ENCODE peak calls at places on chromosomes 3 and 15, in seven cellular contexts. One of them, this sample, is unnamed.

GRCh38 chr3:190580443-190580842 is 66.6 kb downstream of the IL1RAP start:
- DNase-seq in activated CD8-positive, alpha-beta memory T cell treated with anti-CD3 and anti-CD28 coated beads, Interleukin-2, amount 50 U/mL, for 4 hours: no peak
- DNase-seq in glutamatergic neuron: no peak
- DNase-seq in A172: no peak
- DNase-seq in activated CD4-positive, alpha-beta T cell treated with anti-CD3 and anti-CD28 coated beads, Interleukin-2, amount 50 U/mL, for 24 hours: no peak
- DNase-seq in GM04503: no peak
- DNase-seq in EL: no peak
- DNase-seq in this sample: no peak

GRCh38 chr3:37453393-37454391 is 279.3 kb upstream of the LRRFIP2 start:
- DNase-seq in activated CD8-positive, alpha-beta memory T cell treated with anti-CD3 and anti-CD28 coated beads, Interleukin-2, amount 50 U/mL, for 4 hours: no peak
- DNase-seq in glutamatergic neuron: peak; percentile 74
- DNase-seq in A172: no peak
- DNase-seq in activated CD4-positive, alpha-beta T cell treated with anti-CD3 and anti-CD28 coated beads, Interleukin-2, amount 50 U/mL, for 24 hours: no peak
- DNase-seq in GM04503: no peak
- DNase-seq in EL: peak; percentile 3
- DNase-seq in this sample: no peak

GRCh38 chr15:76501726-76502125 is 165.2 kb downstream of the ISL2 start:
- DNase-seq in activated CD8-positive, alpha-beta memory T cell treated with anti-CD3 and anti-CD28 coated beads, Interleukin-2, amount 50 U/mL, for 4 hours: no peak
- DNase-seq in glutamatergic neuron: no peak
- DNase-seq in A172: no peak
- DNase-seq in activated CD4-positive, alpha-beta T cell treated with anti-CD3 and anti-CD28 coated beads, Interleukin-2, amount 50 U/mL, for 24 hours: no peak
- DNase-seq in GM04503: peak; percentile 10
- DNase-seq in EL: peak; percentile 0
- DNase-seq in this sample: no peak

GRCh38 chr3:127029521-127030327 is 46.8 kb downstream of the PLXNA1 start:
- DNase-seq in activated CD8-positive, alpha-beta memory T cell treated with anti-CD3 and anti-CD28 coated beads, Interleukin-2, amount 50 U/mL, for 4 hours: no peak
- DNase-seq in glutamatergic neuron: no peak
- DNase-seq in A172: no peak
- DNase-seq in activated CD4-positive, alpha-beta T cell treated with anti-CD3 and anti-CD28 coated beads, Interleukin-2, amount 50 U/mL, for 24 hours: no peak
- DNase-seq in GM04503: no peak
- DNase-seq in EL: no peak
- DNase-seq in this sample: no peak

GRCh38 chr3:1093216-1093615 is 392 bp downstream of the CNTN6 start:
- DNase-seq in activated CD8-positive, alpha-beta memory T cell treated with anti-CD3 and anti-CD28 coated beads, Interleukin-2, amount 50 U/mL, for 4 hours: no peak
- DNase-seq in glutamatergic neuron: no peak
- DNase-seq in A172: no peak
- DNase-seq in activated CD4-positive, alpha-beta T cell treated with anti-CD3 and anti-CD28 coated beads, Interleukin-2, amount 50 U/mL, for 24 hours: no peak
- DNase-seq in GM04503: no peak
- DNase-seq in EL: no peak
- DNase-seq in this sample: no peak

GRCh38 chr3:36372534-36372935 is 7.8 kb upstream of the STAC start:
- DNase-seq in activated CD8-positive, alpha-beta memory T cell treated with anti-CD3 and anti-CD28 coated beads, Interleukin-2, amount 50 U/mL, for 4 hours: no peak
- DNase-seq in glutamatergic neuron: no peak
- DNase-seq in A172: peak; percentile 74
- DNase-seq in activated CD4-positive, alpha-beta T cell treated with anti-CD3 and anti-CD28 coated beads, Interleukin-2, amount 50 U/mL, for 24 hours: no peak
- DNase-seq in GM04503: no peak
- DNase-seq in EL: peak; percentile 52
- DNase-seq in this sample: no peak

GRCh38 chr3:12869025-12869695 is 27.8 kb upstream of the RPL32 start:
- DNase-seq in activated CD8-positive, alpha-beta memory T cell treated with anti-CD3 and anti-CD28 coated beads, Interleukin-2, amount 50 U/mL, for 4 hours: peak; percentile 32
- DNase-seq in glutamatergic neuron: peak; percentile 80
- DNase-seq in A172: no peak
- DNase-seq in activated CD4-positive, alpha-beta T cell treated with anti-CD3 and anti-CD28 coated beads, Interleukin-2, amount 50 U/mL, for 24 hours: no peak
- DNase-seq in GM04503: no peak
- DNase-seq in EL: peak; percentile 12
- DNase-seq in this sample: peak; percentile 18

GRCh38 chr15:66099950-66100671 is 153.4 kb downstream of the MEGF11 start:
- DNase-seq in activated CD8-positive, alpha-beta memory T cell treated with anti-CD3 and anti-CD28 coated beads, Interleukin-2, amount 50 U/mL, for 4 hours: no peak
- DNase-seq in glutamatergic neuron: no peak
- DNase-seq in A172: no peak
- DNase-seq in activated CD4-positive, alpha-beta T cell treated with anti-CD3 and anti-CD28 coated beads, Interleukin-2, amount 50 U/mL, for 24 hours: no peak
- DNase-seq in GM04503: no peak
- DNase-seq in EL: no peak
- DNase-seq in this sample: no peak

GRCh38 chr15:70056091-70056680 is 41.5 kb downstream of the TLE3 start:
- DNase-seq in activated CD8-positive, alpha-beta memory T cell treated with anti-CD3 and anti-CD28 coated beads, Interleukin-2, amount 50 U/mL, for 4 hours: peak; percentile 9
- DNase-seq in glutamatergic neuron: no peak
- DNase-seq in A172: no peak
- DNase-seq in activated CD4-positive, alpha-beta T cell treated with anti-CD3 and anti-CD28 coated beads, Interleukin-2, amount 50 U/mL, for 24 hours: no peak
- DNase-seq in GM04503: no peak
- DNase-seq in EL: no peak
- DNase-seq in this sample: no peak

GRCh38 chr3:156434921-156435320 is 120.0 kb downstream of the SSR3 start:
- DNase-seq in activated CD8-positive, alpha-beta memory T cell treated with anti-CD3 and anti-CD28 coated beads, Interleukin-2, amount 50 U/mL, for 4 hours: no peak
- DNase-seq in glutamatergic neuron: no peak
- DNase-seq in A172: no peak
- DNase-seq in activated CD4-positive, alpha-beta T cell treated with anti-CD3 and anti-CD28 coated beads, Interleukin-2, amount 50 U/mL, for 24 hours: no peak
- DNase-seq in GM04503: no peak
- DNase-seq in EL: no peak
- DNase-seq in this sample: no peak

GRCh38 chr3:142337994-142338393 is 109.8 kb downstream of the XRN1 start:
- DNase-seq in activated CD8-positive, alpha-beta memory T cell treated with anti-CD3 and anti-CD28 coated beads, Interleukin-2, amount 50 U/mL, for 4 hours: no peak
- DNase-seq in glutamatergic neuron: no peak
- DNase-seq in A172: no peak
- DNase-seq in activated CD4-positive, alpha-beta T cell treated with anti-CD3 and anti-CD28 coated beads, Interleukin-2, amount 50 U/mL, for 24 hours: no peak
- DNase-seq in GM04503: no peak
- DNase-seq in EL: no peak
- DNase-seq in this sample: no peak

GRCh38 chr3:50610992-50611463 is 546 bp downstream of the CISH start:
- DNase-seq in activated CD8-positive, alpha-beta memory T cell treated with anti-CD3 and anti-CD28 coated beads, Interleukin-2, amount 50 U/mL, for 4 hours: no peak
- DNase-seq in glutamatergic neuron: no peak
- DNase-seq in A172: no peak
- DNase-seq in activated CD4-positive, alpha-beta T cell treated with anti-CD3 and anti-CD28 coated beads, Interleukin-2, amount 50 U/mL, for 24 hours: no peak
- DNase-seq in GM04503: no peak
- DNase-seq in EL: no peak
- DNase-seq in this sample: peak; percentile 26

GRCh38 chr15:69116391-69116790 is 44.0 kb upstream of the GLCE start:
- DNase-seq in activated CD8-positive, alpha-beta memory T cell treated with anti-CD3 and anti-CD28 coated beads, Interleukin-2, amount 50 U/mL, for 4 hours: no peak
- DNase-seq in glutamatergic neuron: no peak
- DNase-seq in A172: no peak
- DNase-seq in activated CD4-positive, alpha-beta T cell treated with anti-CD3 and anti-CD28 coated beads, Interleukin-2, amount 50 U/mL, for 24 hours: no peak
- DNase-seq in GM04503: no peak
- DNase-seq in EL: no peak
- DNase-seq in this sample: no peak

GRCh38 chr15:40088929-40089755 is 19.5 kb downstream of the BMF start:
- DNase-seq in activated CD8-positive, alpha-beta memory T cell treated with anti-CD3 and anti-CD28 coated beads, Interleukin-2, amount 50 U/mL, for 4 hours: no peak
- DNase-seq in glutamatergic neuron: no peak
- DNase-seq in A172: no peak
- DNase-seq in activated CD4-positive, alpha-beta T cell treated with anti-CD3 and anti-CD28 coated beads, Interleukin-2, amount 50 U/mL, for 24 hours: no peak
- DNase-seq in GM04503: no peak
- DNase-seq in EL: peak; percentile 45
- DNase-seq in this sample: no peak

GRCh38 chr3:122199552-122199951 is 16.1 kb downstream of the CASR start:
- DNase-seq in activated CD8-positive, alpha-beta memory T cell treated with anti-CD3 and anti-CD28 coated beads, Interleukin-2, amount 50 U/mL, for 4 hours: no peak
- DNase-seq in glutamatergic neuron: no peak
- DNase-seq in A172: no peak
- DNase-seq in activated CD4-positive, alpha-beta T cell treated with anti-CD3 and anti-CD28 coated beads, Interleukin-2, amount 50 U/mL, for 24 hours: no peak
- DNase-seq in GM04503: no peak
- DNase-seq in EL: no peak
- DNase-seq in this sample: no peak

GRCh38 chr3:123025642-123026521 is 1.7 kb downstream of the SEMA5B start:
- DNase-seq in activated CD8-positive, alpha-beta memory T cell treated with anti-CD3 and anti-CD28 coated beads, Interleukin-2, amount 50 U/mL, for 4 hours: no peak
- DNase-seq in glutamatergic neuron: peak; percentile 64
- DNase-seq in A172: no peak
- DNase-seq in activated CD4-positive, alpha-beta T cell treated with anti-CD3 and anti-CD28 coated beads, Interleukin-2, amount 50 U/mL, for 24 hours: no peak
- DNase-seq in GM04503: no peak
- DNase-seq in EL: peak; percentile 14
- DNase-seq in this sample: no peak

GRCh38 chr3:126858887-126859286 is 124.0 kb upstream of the PLXNA1 start:
- DNase-seq in activated CD8-positive, alpha-beta memory T cell treated with anti-CD3 and anti-CD28 coated beads, Interleukin-2, amount 50 U/mL, for 4 hours: no peak
- DNase-seq in glutamatergic neuron: no peak
- DNase-seq in A172: peak; percentile 97
- DNase-seq in activated CD4-positive, alpha-beta T cell treated with anti-CD3 and anti-CD28 coated beads, Interleukin-2, amount 50 U/mL, for 24 hours: no peak
- DNase-seq in GM04503: peak; percentile 48
- DNase-seq in EL: peak; percentile 98
- DNase-seq in this sample: peak; percentile 22

GRCh38 chr3:13521309-13521708 is 27.6 kb upstream of the FBLN2 start:
- DNase-seq in activated CD8-positive, alpha-beta memory T cell treated with anti-CD3 and anti-CD28 coated beads, Interleukin-2, amount 50 U/mL, for 4 hours: no peak
- DNase-seq in glutamatergic neuron: no peak
- DNase-seq in A172: no peak
- DNase-seq in activated CD4-positive, alpha-beta T cell treated with anti-CD3 and anti-CD28 coated beads, Interleukin-2, amount 50 U/mL, for 24 hours: no peak
- DNase-seq in GM04503: no peak
- DNase-seq in EL: no peak
- DNase-seq in this sample: no peak

GRCh38 chr3:15977598-15978232 is 179.9 kb upstream of the ANKRD28 start:
- DNase-seq in activated CD8-positive, alpha-beta memory T cell treated with anti-CD3 and anti-CD28 coated beads, Interleukin-2, amount 50 U/mL, for 4 hours: no peak
- DNase-seq in glutamatergic neuron: no peak
- DNase-seq in A172: no peak
- DNase-seq in activated CD4-positive, alpha-beta T cell treated with anti-CD3 and anti-CD28 coated beads, Interleukin-2, amount 50 U/mL, for 24 hours: no peak
- DNase-seq in GM04503: no peak
- DNase-seq in EL: no peak
- DNase-seq in this sample: no peak

GRCh38 chr15:62125763-62126162 is 39.3 kb downstream of the C2CD4B start:
- DNase-seq in activated CD8-positive, alpha-beta memory T cell treated with anti-CD3 and anti-CD28 coated beads, Interleukin-2, amount 50 U/mL, for 4 hours: no peak
- DNase-seq in glutamatergic neuron: no peak
- DNase-seq in A172: peak; percentile 47
- DNase-seq in activated CD4-positive, alpha-beta T cell treated with anti-CD3 and anti-CD28 coated beads, Interleukin-2, amount 50 U/mL, for 24 hours: no peak
- DNase-seq in GM04503: no peak
- DNase-seq in EL: peak; percentile 53
- DNase-seq in this sample: peak; percentile 91

GRCh38 chr15:50100484-50100883 is 18.5 kb downstream of the ATP8B4 start:
- DNase-seq in activated CD8-positive, alpha-beta memory T cell treated with anti-CD3 and anti-CD28 coated beads, Interleukin-2, amount 50 U/mL, for 4 hours: no peak
- DNase-seq in glutamatergic neuron: no peak
- DNase-seq in A172: no peak
- DNase-seq in activated CD4-positive, alpha-beta T cell treated with anti-CD3 and anti-CD28 coated beads, Interleukin-2, amount 50 U/mL, for 24 hours: no peak
- DNase-seq in GM04503: no peak
- DNase-seq in EL: no peak
- DNase-seq in this sample: no peak

GRCh38 chr3:45927881-45928280 is 15.4 kb upstream of the CXCR6 start:
- DNase-seq in activated CD8-positive, alpha-beta memory T cell treated with anti-CD3 and anti-CD28 coated beads, Interleukin-2, amount 50 U/mL, for 4 hours: no peak
- DNase-seq in glutamatergic neuron: no peak
- DNase-seq in A172: no peak
- DNase-seq in activated CD4-positive, alpha-beta T cell treated with anti-CD3 and anti-CD28 coated beads, Interleukin-2, amount 50 U/mL, for 24 hours: no peak
- DNase-seq in GM04503: no peak
- DNase-seq in EL: peak; percentile 63
- DNase-seq in this sample: no peak

GRCh38 chr15:62133141-62133540 is 31.9 kb downstream of the C2CD4B start:
- DNase-seq in activated CD8-positive, alpha-beta memory T cell treated with anti-CD3 and anti-CD28 coated beads, Interleukin-2, amount 50 U/mL, for 4 hours: no peak
- DNase-seq in glutamatergic neuron: no peak
- DNase-seq in A172: no peak
- DNase-seq in activated CD4-positive, alpha-beta T cell treated with anti-CD3 and anti-CD28 coated beads, Interleukin-2, amount 50 U/mL, for 24 hours: no peak
- DNase-seq in GM04503: no peak
- DNase-seq in EL: no peak
- DNase-seq in this sample: no peak